ENCODE peak calls at places on chromosomes 13 and 19, in six cellular contexts. One of them, this sample, is unnamed.

GRCh38 chr13:48748681-48749080 is 95.0 kb downstream of the CYSLTR2 start:
- DNase-seq in CD4-positive, CD25-positive, alpha-beta regulatory T cell: no peak
- DNase-seq in C1 segment of cervical spinal cord: no peak
- DNase-seq in SJSA1: no peak
- DNase-seq in breast epithelium: no peak
- DNase-seq in stimulated activated CD8-positive, alpha-beta memory T cell treated with anti-CD3 and anti-CD28 coated beads, Interleukin-2, amount 100 ng/mL, for 1 hour: no peak
- DNase-seq in this sample: no peak

GRCh38 chr13:22114630-22115311 is 443.9 kb downstream of the FGF9 start:
- DNase-seq in CD4-positive, CD25-positive, alpha-beta regulatory T cell: peak; percentile 51
- DNase-seq in C1 segment of cervical spinal cord: no peak
- DNase-seq in SJSA1: no peak
- DNase-seq in breast epithelium: no peak
- DNase-seq in stimulated activated CD8-positive, alpha-beta memory T cell treated with anti-CD3 and anti-CD28 coated beads, Interleukin-2, amount 100 ng/mL, for 1 hour: peak; percentile 11
- DNase-seq in this sample: peak; percentile 79

GRCh38 chr19:43372462-43372861 is 19.0 kb downstream of the CD177 start:
- DNase-seq in CD4-positive, CD25-positive, alpha-beta regulatory T cell: no peak
- DNase-seq in C1 segment of cervical spinal cord: no peak
- DNase-seq in SJSA1: no peak
- DNase-seq in breast epithelium: no peak
- DNase-seq in stimulated activated CD8-positive, alpha-beta memory T cell treated with anti-CD3 and anti-CD28 coated beads, Interleukin-2, amount 100 ng/mL, for 1 hour: no peak
- DNase-seq in this sample: no peak

GRCh38 chr13:37685206-37685605 is 86.6 kb upstream of the POSTN start:
- DNase-seq in CD4-positive, CD25-positive, alpha-beta regulatory T cell: no peak
- DNase-seq in C1 segment of cervical spinal cord: no peak
- DNase-seq in SJSA1: no peak
- DNase-seq in breast epithelium: no peak
- DNase-seq in stimulated activated CD8-positive, alpha-beta memory T cell treated with anti-CD3 and anti-CD28 coated beads, Interleukin-2, amount 100 ng/mL, for 1 hour: no peak
- DNase-seq in this sample: no peak

GRCh38 chr19:8302734-8303133 is 5.4 kb downstream of the CD320 start:
- DNase-seq in CD4-positive, CD25-positive, alpha-beta regulatory T cell: no peak
- DNase-seq in C1 segment of cervical spinal cord: no peak
- DNase-seq in SJSA1: peak; percentile 40
- DNase-seq in breast epithelium: no peak
- DNase-seq in stimulated activated CD8-positive, alpha-beta memory T cell treated with anti-CD3 and anti-CD28 coated beads, Interleukin-2, amount 100 ng/mL, for 1 hour: no peak
- DNase-seq in this sample: no peak

GRCh38 chr19:15251749-15252397 is 19.6 kb upstream of the EPHX3 start:
- DNase-seq in CD4-positive, CD25-positive, alpha-beta regulatory T cell: no peak
- DNase-seq in C1 segment of cervical spinal cord: no peak
- DNase-seq in SJSA1: peak; percentile 92
- DNase-seq in breast epithelium: peak; percentile 58
- DNase-seq in stimulated activated CD8-positive, alpha-beta memory T cell treated with anti-CD3 and anti-CD28 coated beads, Interleukin-2, amount 100 ng/mL, for 1 hour: no peak
- DNase-seq in this sample: no peak

GRCh38 chr13:111957913-111958450 is 109.0 kb upstream of the SOX1 start:
- DNase-seq in CD4-positive, CD25-positive, alpha-beta regulatory T cell: no peak
- DNase-seq in C1 segment of cervical spinal cord: no peak
- DNase-seq in SJSA1: no peak
- DNase-seq in breast epithelium: no peak
- DNase-seq in stimulated activated CD8-positive, alpha-beta memory T cell treated with anti-CD3 and anti-CD28 coated beads, Interleukin-2, amount 100 ng/mL, for 1 hour: no peak
- DNase-seq in this sample: no peak

GRCh38 chr13:109785892-109786450 is 412 bp downstream of the IRS2 start:
- DNase-seq in CD4-positive, CD25-positive, alpha-beta regulatory T cell: no peak
- DNase-seq in C1 segment of cervical spinal cord: no peak
- DNase-seq in SJSA1: no peak
- DNase-seq in breast epithelium: no peak
- DNase-seq in stimulated activated CD8-positive, alpha-beta memory T cell treated with anti-CD3 and anti-CD28 coated beads, Interleukin-2, amount 100 ng/mL, for 1 hour: no peak
- DNase-seq in this sample: no peak

GRCh38 chr19:4831351-4832340 is at the start of gene TICAM1:
- DNase-seq in CD4-positive, CD25-positive, alpha-beta regulatory T cell: peak; percentile 74
- DNase-seq in C1 segment of cervical spinal cord: peak; percentile 51
- DNase-seq in SJSA1: peak; percentile 74
- DNase-seq in breast epithelium: peak; percentile 48
- DNase-seq in stimulated activated CD8-positive, alpha-beta memory T cell treated with anti-CD3 and anti-CD28 coated beads, Interleukin-2, amount 100 ng/mL, for 1 hour: peak; percentile 63
- DNase-seq in this sample: peak; percentile 76

GRCh38 chr19:51333836-51334460 is 8.0 kb downstream of the VSIG10L start:
- DNase-seq in CD4-positive, CD25-positive, alpha-beta regulatory T cell: no peak
- DNase-seq in C1 segment of cervical spinal cord: no peak
- DNase-seq in SJSA1: no peak
- DNase-seq in breast epithelium: no peak
- DNase-seq in stimulated activated CD8-positive, alpha-beta memory T cell treated with anti-CD3 and anti-CD28 coated beads, Interleukin-2, amount 100 ng/mL, for 1 hour: no peak
- DNase-seq in this sample: no peak

GRCh38 chr19:405138-405965 is 3.6 kb downstream of the C2CD4C start:
- DNase-seq in CD4-positive, CD25-positive, alpha-beta regulatory T cell: no peak
- DNase-seq in C1 segment of cervical spinal cord: no peak
- DNase-seq in SJSA1: no peak
- DNase-seq in breast epithelium: no peak
- DNase-seq in stimulated activated CD8-positive, alpha-beta memory T cell treated with anti-CD3 and anti-CD28 coated beads, Interleukin-2, amount 100 ng/mL, for 1 hour: no peak
- DNase-seq in this sample: no peak